ENCODE peak calls at places on chromosomes 13 and 19, in seven cellular contexts. B is epithelial cell of proximal tubule, N is GM06990, Y is astrocyte of the cerebellum, J is GM23338, D is neuronal stem cell, T is lung. G is an unnamed sample.

GRCh38 chr13:90237852-90238251 is 1109.6 kb upstream of the MIR17HG start:
- DNase-seq in D (no peak), N (no peak), Y (no peak), J (no peak), T (no peak), B (no peak), G (no peak)

GRCh38 chr19:54464624-54465266 is 1.2 kb upstream of the LENG9 start:
- DNase-seq in D (peak), J (peak), B (no peak), Y (no peak), N (peak), T (peak), G (peak)

GRCh38 chr19:13053761-13054604 is 48.7 kb downstream of the LYL1 start:
- DNase-seq in D (peak), B (peak), Y (peak), N (no peak), J (peak), T (peak), G (peak)

GRCh38 chr19:45597425-45598111 is 4.4 kb downstream of the GPR4 start:
- DNase-seq in T (no peak), J (peak), Y (no peak), D (no peak), B (no peak), N (no peak), G (no peak)

GRCh38 chr19:44947041-44947581 is 1.3 kb downstream of the APOC2 start:
- DNase-seq in B (no peak), J (no peak), D (no peak), T (no peak), N (no peak), Y (no peak), G (no peak)

GRCh38 chr19:17836530-17836929 is 11.3 kb downstream of the JAK3 start:
- DNase-seq in D (no peak), Y (no peak), N (no peak), J (no peak), B (no peak), T (no peak), G (no peak)

GRCh38 chr13:32086791-32087441 is 55.3 kb downstream of the FRY start:
- DNase-seq in Y (no peak), T (no peak), B (no peak), J (no peak), D (no peak), N (no peak), G (no peak)

GRCh38 chr13:51801631-51802099 is 2.3 kb downstream of the DHRS12 start:
- DNase-seq in T (peak), J (no peak), B (no peak), Y (no peak), D (peak), N (no peak), G (peak)

GRCh38 chr19:50147462-50148423 is 15.3 kb downstream of the IZUMO2 start:
- DNase-seq in Y (peak), T (peak), D (peak), J (peak), N (peak), B (peak), G (peak)

GRCh38 chr13:88651531-88651930 is 980.4 kb downstream of the SLITRK5 start:
- DNase-seq in J (no peak), B (no peak), T (no peak), Y (no peak), D (no peak), N (no peak), G (no peak)

GRCh38 chr13:27354379-27354778 is 70.0 kb upstream of the GTF3A start:
- DNase-seq in T (no peak), B (no peak), J (no peak), Y (no peak), D (no peak), N (no peak), G (no peak)

GRCh38 chr13:75318138-75318833 is 163.7 kb downstream of the TBC1D4 start:
- DNase-seq in N (no peak), Y (no peak), T (no peak), B (no peak), D (no peak), J (no peak), G (no peak)

GRCh38 chr19:10112895-10113591 is 1.6 kb downstream of the P2RY11 start:
- DNase-seq in Y (no peak), D (no peak), T (no peak), B (no peak), N (peak), J (peak), G (peak)

GRCh38 chr13:68888832-68889231 is 1218.8 kb upstream of the ATXN8OS start:
- DNase-seq in J (no peak), D (no peak), Y (no peak), T (no peak), B (no peak), N (no peak), G (no peak)

GRCh38 chr13:41332829-41333228 is 21.8 kb downstream of the NAA16 start:
- DNase-seq in Y (no peak), T (no peak), J (no peak), N (no peak), D (no peak), B (no peak), G (no peak)

GRCh38 chr13:111604087-111604486 is 283.6 kb downstream of the TEX29 start:
- DNase-seq in T (no peak), Y (no peak), B (no peak), D (no peak), J (peak), N (no peak), G (no peak)

GRCh38 chr13:99467764-99468163 is 33.5 kb upstream of the TM9SF2 start:
- DNase-seq in Y (no peak), B (peak), T (no peak), J (no peak), D (no peak), N (no peak), G (no peak)

GRCh38 chr19:57620673-57621348 is 6.8 kb downstream of the ZNF134 start:
- DNase-seq in D (no peak), N (no peak), B (no peak), J (peak), T (no peak), Y (no peak), G (no peak)

GRCh38 chr13:108328848-108329247 is 59.3 kb downstream of the TNFSF13B start:
- DNase-seq in J (no peak), N (no peak), B (no peak), T (no peak), Y (no peak), D (no peak), G (no peak)

GRCh38 chr19:45881909-45882528 is 3.9 kb downstream of the IRF2BP1 start:
- DNase-seq in N (no peak), B (no peak), J (peak), T (no peak), Y (no peak), D (no peak), G (no peak)

GRCh38 chr19:44592451-44592890 is 20.9 kb upstream of the IGSF23 start:
- DNase-seq in N (no peak), T (no peak), Y (no peak), J (no peak), B (no peak), D (no peak), G (no peak)

GRCh38 chr13:97279913-97280312 is 57.8 kb downstream of the MBNL2 start:
- DNase-seq in J (no peak), Y (peak), D (no peak), B (no peak), T (no peak), N (no peak), G (no peak)

GRCh38 chr19:44303976-44304568 is 753 bp downstream of the ZNF235 start:
- DNase-seq in J (peak), T (no peak), D (peak), Y (peak), B (peak), N (no peak), G (peak)

GRCh38 chr19:460877-461609 is at the start of gene SHC2:
- DNase-seq in T (no peak), N (no peak), Y (no peak), B (no peak), D (no peak), J (peak), G (no peak)

GRCh38 chr13:32428581-32429072 is 697 bp upstream of the N4BP2L1 start:
- DNase-seq in N (no peak), T (no peak), Y (no peak), B (no peak), D (no peak), J (no peak), G (no peak)

GRCh38 chr13:76672422-76672821 is 213.8 kb downstream of the KCTD12 start:
- DNase-seq in Y (peak), J (no peak), T (no peak), B (no peak), N (no peak), D (no peak), G (peak)

GRCh38 chr19:3855321-3855720 is 13.5 kb downstream of the ZFR2 start:
- DNase-seq in B (no peak), N (no peak), Y (no peak), D (no peak), T (no peak), J (no peak), G (no peak)
- H3K4me3 ChIP-seq in B (no peak), N (no peak), Y (no peak), D (no peak), T (no peak), J (no peak), G (no peak)

DNA sequence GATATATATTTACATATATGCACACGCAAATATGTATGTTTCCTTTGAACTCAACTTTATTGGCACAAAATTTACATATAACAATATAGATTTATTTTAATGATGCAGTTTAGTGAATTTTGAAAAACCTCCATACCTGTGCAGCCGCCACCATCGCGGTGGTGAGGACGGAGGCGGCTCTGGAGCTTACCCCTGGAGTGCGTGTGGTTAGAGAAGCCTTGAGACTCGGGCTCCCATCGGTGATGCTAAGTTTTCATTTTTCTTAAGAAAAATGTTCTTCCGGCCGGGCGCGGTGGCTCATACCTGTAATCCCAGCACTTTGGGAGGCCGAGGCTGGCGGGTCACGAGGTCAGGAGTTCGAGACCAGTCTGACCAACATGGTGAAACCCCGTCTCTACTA is 31.8 kb downstream of the GJA3 start:
- DNase-seq in Y (no peak), T (no peak), J (no peak), N (no peak), D (no peak), B (no peak), G (no peak)
- H3K4me3 ChIP-seq in Y (no peak), T (no peak), J (peak), N (no peak), D (no peak), B (no peak), G (no peak)

GRCh38 chr19:38228491-38229439 is 4.7 kb upstream of the DPF1 start:
- DNase-seq in J (peak), D (no peak), B (no peak), T (no peak), Y (no peak), N (no peak), G (no peak)

GRCh38 chr19:38227272-38228004 is 3.4 kb upstream of the DPF1 start:
- DNase-seq in Y (no peak), J (no peak), B (no peak), T (no peak), N (no peak), D (no peak), G (no peak)

GRCh38 chr19:38231918-38232317 is 7.9 kb upstream of the DPF1 start:
- DNase-seq in J (no peak), N (no peak), T (no peak), D (no peak), Y (no peak), B (no peak), G (no peak)

GRCh38 chr19:38228005-38228377 is 4.0 kb upstream of the DPF1 start:
- DNase-seq in N (no peak), T (no peak), Y (no peak), D (no peak), B (no peak), J (peak), G (no peak)

GRCh38 chr19:38229585-38230073 is 5.6 kb upstream of the DPF1 start:
- DNase-seq in B (no peak), J (peak), Y (peak), N (peak), T (peak), D (peak), G (peak)
- H3K4me3 ChIP-seq in B (no peak), J (peak), Y (peak), N (peak), T (no peak), D (peak), G (no peak)

DNA sequence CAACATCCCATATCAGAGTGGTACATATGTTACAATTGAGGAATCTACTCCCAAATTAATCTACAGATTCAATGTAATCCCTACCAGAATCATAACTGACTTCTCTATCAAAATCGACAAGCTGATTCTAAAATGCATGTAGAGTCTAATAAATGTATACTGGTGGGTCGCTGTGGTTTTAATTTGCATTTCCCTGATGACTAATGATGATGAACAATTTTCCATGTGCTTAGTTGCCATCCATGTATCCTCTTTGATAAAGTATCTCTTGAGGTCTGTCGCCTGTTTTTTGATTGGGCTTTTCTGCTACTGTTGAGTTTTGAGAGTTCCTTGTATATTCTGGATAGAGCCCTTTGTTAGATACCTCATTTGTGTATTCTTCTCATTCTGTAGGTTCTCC is 43.8 kb downstream of the KLF12 start:
- DNase-seq in N (no peak), Y (no peak), B (no peak), D (no peak), J (no peak), T (no peak), G (no peak)
- H3K4me3 ChIP-seq in N (no peak), Y (no peak), B (no peak), D (no peak), J (no peak), T (no peak), G (no peak)

GRCh38 chr13:70579941-70580340 is 471.7 kb upstream of the KLHL1 start:
- DNase-seq in J (no peak), B (no peak), D (no peak), Y (no peak), N (no peak), T (no peak), G (no peak)

GRCh38 chr13:70580825-70581224 is 472.6 kb upstream of the KLHL1 start:
- DNase-seq in N (no peak), D (no peak), J (no peak), Y (no peak), B (no peak), T (no peak), G (no peak)

DNA sequence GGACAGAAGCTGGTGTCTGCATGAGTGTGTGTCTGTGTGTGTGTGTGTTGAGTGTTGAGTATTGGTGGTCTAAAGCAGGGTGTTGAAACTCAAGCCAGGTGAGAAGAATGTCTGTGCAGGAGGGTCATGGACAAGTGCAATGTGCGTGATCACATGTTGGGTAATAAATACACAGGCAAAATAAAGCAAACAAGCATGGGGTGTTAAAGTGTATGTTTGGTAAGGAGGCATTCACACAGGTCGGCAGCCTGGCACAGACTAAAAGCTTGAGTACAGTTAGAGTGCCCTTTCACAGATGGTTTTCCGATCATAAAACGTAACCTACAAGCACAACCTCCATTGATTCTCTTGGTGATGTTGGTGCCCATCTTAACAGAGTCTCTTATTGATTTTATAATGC is 476.9 kb upstream of the KLHL1 start:
- DNase-seq in Y (no peak), B (no peak), J (no peak), D (no peak), T (no peak), N (no peak), G (no peak)
- H3K4me3 ChIP-seq in Y (no peak), B (no peak), J (no peak), D (no peak), T (no peak), N (no peak), G (no peak)

DNA sequence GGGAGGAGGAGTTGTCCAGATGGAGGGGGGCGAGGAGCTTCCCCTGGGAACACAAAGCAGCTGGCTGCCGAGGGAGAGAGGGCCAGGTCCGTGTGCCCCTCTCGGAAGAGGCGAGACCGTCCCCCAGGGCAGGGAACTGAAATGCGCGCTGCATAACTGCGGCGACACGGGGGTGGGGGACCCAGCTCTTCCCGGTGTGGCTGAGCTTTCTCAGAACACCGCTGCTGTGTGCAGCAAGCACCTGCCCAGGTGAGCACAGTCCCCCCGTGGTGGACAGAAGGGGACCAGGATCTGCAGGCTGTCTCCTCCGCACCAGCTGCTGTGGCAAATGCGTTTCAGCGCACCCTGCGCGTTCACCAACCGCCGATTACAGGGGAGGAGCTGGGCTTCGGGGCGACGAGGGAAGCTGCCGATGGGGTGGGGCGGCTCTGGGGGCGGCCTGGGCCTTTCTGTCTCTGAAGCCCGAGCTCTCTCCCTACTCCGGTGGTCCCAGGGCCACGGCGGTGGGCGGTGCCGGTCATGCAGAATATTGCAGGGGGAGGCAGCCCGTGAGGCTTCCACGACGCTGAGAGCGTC is 54.6 kb upstream of the F7 start:
- DNase-seq in D (no peak), T (no peak), B (no peak), J (peak), N (no peak), Y (no peak), G (no peak)
- H3K4me3 ChIP-seq in D (no peak), T (no peak), B (no peak), J (peak), N (no peak), Y (no peak), G (no peak)

GRCh38 chr13:44013666-44014291 is 134.1 kb downstream of the LACC1 start:
- DNase-seq in N (no peak), J (no peak), D (no peak), Y (no peak), B (peak), T (no peak), G (no peak)
- H3K4me3 ChIP-seq in N (no peak), J (no peak), D (no peak), Y (no peak), B (no peak), T (no peak), G (no peak)

GRCh38 chr19:16541526-16542044 is 652 bp downstream of the CHERP start:
- DNase-seq in B (no peak), N (no peak), Y (peak), J (peak), T (no peak), D (no peak), G (no peak)

GRCh38 chr19:16542045-16542893 is at the start of gene CHERP:
- DNase-seq in T (peak), B (peak), D (peak), N (peak), Y (peak), J (peak), G (peak)

GRCh38 chr19:16542894-16543498 is 759 bp upstream of the CHERP start:
- DNase-seq in D (peak), B (no peak), J (no peak), Y (no peak), N (no peak), T (no peak), G (no peak)

GRCh38 chr19:16540948-16541347 is 1.3 kb downstream of the CHERP start:
- DNase-seq in N (no peak), B (no peak), Y (no peak), J (no peak), T (no peak), D (no peak), G (no peak)

DNA sequence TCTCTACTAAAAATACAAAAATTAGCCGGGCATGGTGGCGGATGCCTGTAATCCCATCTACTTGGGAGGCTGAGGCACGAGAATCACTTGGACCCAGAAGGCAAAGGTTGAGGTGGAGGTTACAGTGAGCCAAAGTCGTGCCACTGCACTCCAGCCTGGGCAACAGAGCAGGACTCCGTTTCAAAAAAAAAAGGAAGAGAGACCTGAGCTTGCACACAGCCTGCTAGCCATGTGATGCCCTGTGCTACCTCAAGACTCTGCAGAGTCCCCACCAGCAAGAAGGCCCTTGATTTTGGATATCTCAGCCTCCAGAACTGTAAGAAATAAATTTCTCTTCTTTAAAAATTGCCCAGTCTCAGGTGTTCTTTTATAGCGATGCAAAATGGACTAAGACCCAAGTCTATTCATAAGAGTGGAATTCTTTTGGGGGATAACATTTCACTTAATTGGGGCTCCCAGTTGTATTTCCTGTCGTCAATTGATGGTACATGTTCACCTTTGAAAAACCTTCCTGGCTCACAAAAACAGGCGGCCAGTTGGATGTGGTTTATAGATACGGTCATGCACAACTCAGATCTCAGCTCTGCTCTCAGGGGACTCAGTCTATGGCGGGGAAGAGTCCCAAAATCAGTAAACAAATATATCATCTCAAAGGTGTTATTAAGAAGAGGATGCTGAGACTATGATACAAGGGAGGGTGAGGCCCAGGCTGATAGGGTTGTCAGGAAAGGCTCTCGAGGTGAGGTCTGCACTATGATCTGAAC is 2.4 kb upstream of the CHERP start:
- DNase-seq in Y (no peak), B (no peak), D (no peak), J (no peak), T (no peak), N (no peak), G (no peak)
- H3K4me3 ChIP-seq in Y (no peak), B (no peak), D (no peak), J (no peak), T (no peak), N (peak), G (no peak)

DNA sequence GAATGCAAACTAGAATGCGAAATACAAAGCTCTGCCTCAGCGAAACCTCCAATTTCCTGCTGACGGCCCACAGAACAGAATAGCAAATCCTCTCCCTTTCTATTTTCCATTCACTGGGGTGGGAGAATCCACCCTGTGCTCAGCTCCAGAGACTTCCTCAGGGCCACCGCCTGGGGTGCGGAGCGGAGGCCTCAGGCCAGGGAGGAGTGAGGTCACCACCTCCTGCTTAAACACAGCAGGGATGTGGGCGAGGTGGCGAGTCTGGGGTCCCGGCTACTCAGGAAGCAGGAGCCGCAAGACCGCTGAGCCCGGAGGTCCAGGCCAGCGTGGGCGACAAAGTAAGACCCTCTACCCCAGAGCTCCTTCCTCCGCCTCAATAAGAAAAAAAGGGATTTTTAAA is 666 bp upstream of the ZNF320 start:
- DNase-seq in T (no peak), B (no peak), J (peak), Y (no peak), D (no peak), N (no peak), G (no peak)
- H3K4me3 ChIP-seq in T (no peak), B (peak), J (peak), Y (peak), D (peak), N (no peak), G (no peak)

G was measured in MG63.